ENCODE peak calls at places on chromosomes 2 and 18, in six cellular contexts. One of them, this sample, is unnamed.

GRCh38 chr2:170929686-170930050 is 615 bp downstream of the GORASP2 start:
- DNase-seq in HT-29: peak; percentile 75
- DNase-seq in NCI-H2029: peak; percentile 27
- DNase-seq in memory B cell: no peak
- DNase-seq in ELR: peak; percentile 57
- DNase-seq in activated T-cell treated with anti-CD3 and anti-CD28 coated beads, Interleukin-2, amount 50 U/mL, for 24 hours: no peak
- DNase-seq in this sample: peak; percentile 33

GRCh38 chr2:111694690-111695089 is 189.3 kb downstream of the ANAPC1 start:
- DNase-seq in HT-29: no peak
- DNase-seq in NCI-H2029: no peak
- DNase-seq in memory B cell: no peak
- DNase-seq in ELR: peak; percentile 55
- DNase-seq in activated T-cell treated with anti-CD3 and anti-CD28 coated beads, Interleukin-2, amount 50 U/mL, for 24 hours: no peak
- DNase-seq in this sample: peak; percentile 100

GRCh38 chr2:11406492-11407381 is 59.2 kb downstream of the E2F6 start:
- DNase-seq in HT-29: peak; percentile 49
- DNase-seq in NCI-H2029: no peak
- DNase-seq in memory B cell: no peak
- DNase-seq in ELR: peak; percentile 64
- DNase-seq in activated T-cell treated with anti-CD3 and anti-CD28 coated beads, Interleukin-2, amount 50 U/mL, for 24 hours: no peak
- DNase-seq in this sample: peak; percentile 91

GRCh38 chr2:146874260-146874658 is 970.6 kb upstream of the ACVR2A start:
- DNase-seq in HT-29: peak; percentile 89
- DNase-seq in NCI-H2029: no peak
- DNase-seq in memory B cell: no peak
- DNase-seq in ELR: peak; percentile 89
- DNase-seq in activated T-cell treated with anti-CD3 and anti-CD28 coated beads, Interleukin-2, amount 50 U/mL, for 24 hours: no peak
- DNase-seq in this sample: peak; percentile 71

GRCh38 chr18:457120-457519 is 43.4 kb downstream of the COLEC12 start:
- DNase-seq in HT-29: no peak
- DNase-seq in NCI-H2029: no peak
- DNase-seq in memory B cell: no peak
- DNase-seq in ELR: no peak
- DNase-seq in activated T-cell treated with anti-CD3 and anti-CD28 coated beads, Interleukin-2, amount 50 U/mL, for 24 hours: no peak
- DNase-seq in this sample: peak; percentile 35

GRCh38 chr2:239227661-239228371 is 173.0 kb downstream of the HDAC4 start:
- DNase-seq in HT-29: no peak
- DNase-seq in NCI-H2029: peak; percentile 22
- DNase-seq in memory B cell: no peak
- DNase-seq in ELR: peak; percentile 14
- DNase-seq in activated T-cell treated with anti-CD3 and anti-CD28 coated beads, Interleukin-2, amount 50 U/mL, for 24 hours: peak; percentile 25
- DNase-seq in this sample: no peak

GRCh38 chr2:188346059-188346458 is 54.4 kb downstream of the GULP1 start:
- DNase-seq in HT-29: peak; percentile 33
- DNase-seq in NCI-H2029: no peak
- DNase-seq in memory B cell: no peak
- DNase-seq in ELR: no peak
- DNase-seq in activated T-cell treated with anti-CD3 and anti-CD28 coated beads, Interleukin-2, amount 50 U/mL, for 24 hours: no peak
- DNase-seq in this sample: no peak

GRCh38 chr2:99970292-99970868 is 172.0 kb downstream of the AFF3 start:
- DNase-seq in HT-29: no peak
- DNase-seq in NCI-H2029: no peak
- DNase-seq in memory B cell: no peak
- DNase-seq in ELR: peak; percentile 9
- DNase-seq in activated T-cell treated with anti-CD3 and anti-CD28 coated beads, Interleukin-2, amount 50 U/mL, for 24 hours: no peak
- DNase-seq in this sample: peak; percentile 54

GRCh38 chr2:17961789-17962188 is 83.3 kb downstream of the KCNS3 start:
- DNase-seq in HT-29: no peak
- DNase-seq in NCI-H2029: peak; percentile 13
- DNase-seq in memory B cell: no peak
- DNase-seq in ELR: no peak
- DNase-seq in activated T-cell treated with anti-CD3 and anti-CD28 coated beads, Interleukin-2, amount 50 U/mL, for 24 hours: no peak
- DNase-seq in this sample: no peak

GRCh38 chr18:31512203-31512764 is 14.3 kb downstream of the DSG2 start:
- DNase-seq in HT-29: peak; percentile 70
- DNase-seq in NCI-H2029: no peak
- DNase-seq in memory B cell: no peak
- DNase-seq in ELR: peak; percentile 48
- DNase-seq in activated T-cell treated with anti-CD3 and anti-CD28 coated beads, Interleukin-2, amount 50 U/mL, for 24 hours: no peak
- DNase-seq in this sample: peak; percentile 48

GRCh38 chr2:233428008-233428407 is 73.7 kb downstream of the DGKD start:
- DNase-seq in HT-29: no peak
- DNase-seq in NCI-H2029: no peak
- DNase-seq in memory B cell: no peak
- DNase-seq in ELR: no peak
- DNase-seq in activated T-cell treated with anti-CD3 and anti-CD28 coated beads, Interleukin-2, amount 50 U/mL, for 24 hours: peak; percentile 28
- DNase-seq in this sample: no peak

GRCh38 chr18:10235553-10235952 is 218.9 kb upstream of the APCDD1 start:
- DNase-seq in HT-29: no peak
- DNase-seq in NCI-H2029: no peak
- DNase-seq in memory B cell: no peak
- DNase-seq in ELR: no peak
- DNase-seq in activated T-cell treated with anti-CD3 and anti-CD28 coated beads, Interleukin-2, amount 50 U/mL, for 24 hours: no peak
- DNase-seq in this sample: peak; percentile 35

GRCh38 chr2:139099721-139100120 is 319.5 kb upstream of the NXPH2 start:
- DNase-seq in HT-29: no peak
- DNase-seq in NCI-H2029: no peak
- DNase-seq in memory B cell: no peak
- DNase-seq in ELR: no peak
- DNase-seq in activated T-cell treated with anti-CD3 and anti-CD28 coated beads, Interleukin-2, amount 50 U/mL, for 24 hours: no peak
- DNase-seq in this sample: peak; percentile 43